ENCODE peak calls at places on chromosomes 16 and 17, in ten cellular contexts. Q is AG08396, N is Panc1, I is NAMALWA, W is anterior cingulate cortex, F is KG1, Y is Calu3, P is left colon, U is fibroblast of the conjunctiva, Z is foreskin fibroblast. X is an unnamed sample.

GRCh38 chr16:50547944-50548658 is at the start of gene NKD1:
- DNase-seq in Y (peak), N (no peak), F (no peak), W (no peak), U (no peak), Q (peak), I (peak), Z (peak), P (peak), X (peak)

GRCh38 chr16:11613381-11614303 is 26.9 kb upstream of the LITAF start:
- DNase-seq in F (no peak), N (no peak), Q (no peak), Y (peak), U (no peak), P (peak), I (peak), W (no peak), Z (no peak), X (peak)

GRCh38 chr16:84907575-84907974 is 87.8 kb downstream of the CRISPLD2 start:
- DNase-seq in W (no peak), N (no peak), F (no peak), Q (peak), Y (no peak), I (no peak), Z (no peak), P (no peak), U (no peak), X (no peak)

GRCh38 chr17:81502471-81503017 is 10.1 kb downstream of the ACTG1 start:
- DNase-seq in Y (no peak), U (no peak), I (no peak), P (no peak), N (no peak), F (no peak), W (no peak), Z (no peak), Q (no peak), X (no peak)

GRCh38 chr16:88365244-88365865 is 17.4 kb upstream of the ZNF469 start:
- DNase-seq in I (no peak), F (no peak), P (no peak), Q (no peak), N (no peak), U (no peak), Y (no peak), Z (no peak), W (no peak), X (no peak)

GRCh38 chr17:46947236-46947635 is 24.3 kb downstream of the GOSR2 start:
- DNase-seq in N (no peak), Z (no peak), Y (no peak), W (no peak), Q (no peak), U (no peak), P (no peak), F (no peak), I (no peak), X (no peak)

GRCh38 chr17:51299859-51300258 is 39.5 kb downstream of the UTP18 start:
- DNase-seq in P (no peak), Q (no peak), Z (no peak), I (no peak), U (no peak), N (no peak), Y (no peak), F (no peak), W (no peak), X (no peak)

GRCh38 chr17:76123127-76123499 is 17.9 kb downstream of the FOXJ1 start:
- DNase-seq in I (no peak), W (no peak), N (no peak), Y (no peak), U (no peak), Z (no peak), F (no peak), Q (no peak), P (no peak), X (no peak)

GRCh38 chr16:57240872-57241271 is 4.2 kb upstream of the ARL2BP start:
- DNase-seq in Q (no peak), U (no peak), I (peak), Y (no peak), N (no peak), Z (no peak), F (no peak), W (no peak), P (no peak), X (no peak)

GRCh38 chr17:50798424-50799344 is 31.4 kb upstream of the ANKRD40CL start:
- DNase-seq in F (no peak), U (no peak), Z (no peak), Y (no peak), N (no peak), P (no peak), W (no peak), Q (no peak), I (no peak), X (no peak)

GRCh38 chr16:3389663-3390338 is 11.0 kb downstream of the ZSCAN32 start:
- DNase-seq in W (no peak), I (no peak), P (no peak), Z (no peak), Y (no peak), N (no peak), Q (no peak), U (no peak), F (no peak), X (no peak)